ENCODE peak calls at places on chromosomes 5 and 9, in eight cellular contexts. One of them, this sample, is unnamed.

GRCh38 chr5:111243353-111243752 is 19.2 kb downstream of the CAMK4 start:
- DNase-seq in WERI-Rb-1: no peak
- DNase-seq in IMR-90: no peak
- DNase-seq in A673: no peak
- DNase-seq in mammary epithelial cell: no peak
- DNase-seq in MM.1S: no peak
- DNase-seq in fibroblast of lung: no peak
- DNase-seq in left ventricle myocardium inferior: no peak
- DNase-seq in this sample: no peak

GRCh38 chr5:68884893-68885292 is 208.9 kb upstream of the SLC30A5 start:
- DNase-seq in WERI-Rb-1: peak
- DNase-seq in mammary epithelial cell: peak
- DNase-seq in IMR-90: no peak
- DNase-seq in A673: peak
- DNase-seq in left ventricle myocardium inferior: no peak
- DNase-seq in fibroblast of lung: no peak
- DNase-seq in MM.1S: no peak
- DNase-seq in this sample: peak

GRCh38 chr9:115198018-115198417 is 80.1 kb upstream of the TNC start:
- DNase-seq in IMR-90: peak
- DNase-seq in left ventricle myocardium inferior: peak
- DNase-seq in fibroblast of lung: peak
- DNase-seq in mammary epithelial cell: peak
- DNase-seq in MM.1S: no peak
- DNase-seq in A673: peak
- DNase-seq in WERI-Rb-1: peak
- DNase-seq in this sample: no peak

GRCh38 chr9:80707120-80707519 is 982.2 kb downstream of the TLE1 start:
- DNase-seq in left ventricle myocardium inferior: no peak
- DNase-seq in mammary epithelial cell: peak
- DNase-seq in MM.1S: no peak
- DNase-seq in IMR-90: peak
- DNase-seq in WERI-Rb-1: no peak
- DNase-seq in A673: no peak
- DNase-seq in fibroblast of lung: peak
- DNase-seq in this sample: peak

GRCh38 chr5:109347252-109347888 is 62.4 kb downstream of the PJA2 start:
- DNase-seq in WERI-Rb-1: peak
- DNase-seq in MM.1S: no peak
- DNase-seq in A673: peak
- DNase-seq in mammary epithelial cell: no peak
- DNase-seq in IMR-90: no peak
- DNase-seq in fibroblast of lung: no peak
- DNase-seq in left ventricle myocardium inferior: no peak
- DNase-seq in this sample: no peak

GRCh38 chr9:77475641-77476473 is 172.3 kb downstream of the GNA14 start:
- DNase-seq in left ventricle myocardium inferior: no peak
- DNase-seq in WERI-Rb-1: no peak
- DNase-seq in mammary epithelial cell: no peak
- DNase-seq in IMR-90: peak
- DNase-seq in fibroblast of lung: no peak
- DNase-seq in A673: peak
- DNase-seq in MM.1S: peak
- DNase-seq in this sample: no peak

GRCh38 chr9:136323420-136323819 is 3.9 kb upstream of the GPSM1 start:
- DNase-seq in A673: no peak
- DNase-seq in IMR-90: no peak
- DNase-seq in mammary epithelial cell: peak
- DNase-seq in fibroblast of lung: no peak
- DNase-seq in MM.1S: no peak
- DNase-seq in left ventricle myocardium inferior: no peak
- DNase-seq in WERI-Rb-1: no peak
- DNase-seq in this sample: no peak

GRCh38 chr5:155729684-155730059 is 597.3 kb upstream of the SGCD start:
- DNase-seq in WERI-Rb-1: no peak
- DNase-seq in mammary epithelial cell: no peak
- DNase-seq in left ventricle myocardium inferior: peak
- DNase-seq in MM.1S: no peak
- DNase-seq in IMR-90: no peak
- DNase-seq in fibroblast of lung: no peak
- DNase-seq in A673: peak
- DNase-seq in this sample: no peak

GRCh38 chr5:1239514-1240251 is 14.5 kb downstream of the SLC6A18 start:
- DNase-seq in WERI-Rb-1: peak
- DNase-seq in left ventricle myocardium inferior: no peak
- DNase-seq in A673: no peak
- DNase-seq in MM.1S: no peak
- DNase-seq in fibroblast of lung: no peak
- DNase-seq in IMR-90: no peak
- DNase-seq in mammary epithelial cell: no peak
- DNase-seq in this sample: peak

GRCh38 chr9:13378171-13378570 is 98.7 kb upstream of the MPDZ start:
- DNase-seq in MM.1S: no peak
- DNase-seq in A673: no peak
- DNase-seq in mammary epithelial cell: no peak
- DNase-seq in fibroblast of lung: no peak
- DNase-seq in IMR-90: peak
- DNase-seq in left ventricle myocardium inferior: no peak
- DNase-seq in WERI-Rb-1: no peak
- DNase-seq in this sample: no peak

GRCh38 chr9:137619240-137620090 is 660 bp downstream of the EHMT1 start:
- DNase-seq in WERI-Rb-1: no peak
- DNase-seq in A673: peak
- DNase-seq in IMR-90: peak
- DNase-seq in mammary epithelial cell: peak
- DNase-seq in fibroblast of lung: peak
- DNase-seq in MM.1S: peak
- DNase-seq in left ventricle myocardium inferior: peak
- DNase-seq in this sample: peak

GRCh38 chr5:31232273-31232888 is 38.9 kb downstream of the CDH6 start:
- DNase-seq in MM.1S: peak
- DNase-seq in left ventricle myocardium inferior: no peak
- DNase-seq in A673: peak
- DNase-seq in IMR-90: peak
- DNase-seq in fibroblast of lung: peak
- DNase-seq in mammary epithelial cell: peak
- DNase-seq in WERI-Rb-1: peak
- DNase-seq in this sample: peak

GRCh38 chr5:32342656-32343055 is 29.9 kb upstream of the MTMR12 start:
- DNase-seq in WERI-Rb-1: no peak
- DNase-seq in IMR-90: no peak
- DNase-seq in mammary epithelial cell: no peak
- DNase-seq in A673: peak
- DNase-seq in MM.1S: no peak
- DNase-seq in fibroblast of lung: no peak
- DNase-seq in left ventricle myocardium inferior: no peak
- DNase-seq in this sample: no peak

GRCh38 chr9:96567203-96567700 is 52.4 kb downstream of the CDC14B start:
- DNase-seq in MM.1S: no peak
- DNase-seq in left ventricle myocardium inferior: no peak
- DNase-seq in fibroblast of lung: peak
- DNase-seq in mammary epithelial cell: no peak
- DNase-seq in A673: peak
- DNase-seq in IMR-90: no peak
- DNase-seq in WERI-Rb-1: no peak
- DNase-seq in this sample: peak

GRCh38 chr9:70120834-70121510 is 77.3 kb downstream of the MAMDC2 start:
- DNase-seq in MM.1S: no peak
- DNase-seq in left ventricle myocardium inferior: peak
- DNase-seq in A673: no peak
- DNase-seq in fibroblast of lung: peak
- DNase-seq in IMR-90: peak
- DNase-seq in mammary epithelial cell: peak
- DNase-seq in WERI-Rb-1: peak
- DNase-seq in this sample: peak

GRCh38 chr9:33166263-33167083 is 663 bp downstream of the B4GALT1 start:
- DNase-seq in fibroblast of lung: peak
- DNase-seq in A673: peak
- DNase-seq in mammary epithelial cell: no peak
- DNase-seq in IMR-90: no peak
- DNase-seq in left ventricle myocardium inferior: peak
- DNase-seq in MM.1S: peak
- DNase-seq in WERI-Rb-1: peak
- DNase-seq in this sample: no peak

GRCh38 chr5:151682751-151683331 is 3.9 kb downstream of the SPARC start:
- DNase-seq in MM.1S: no peak
- DNase-seq in IMR-90: peak
- DNase-seq in mammary epithelial cell: peak
- DNase-seq in fibroblast of lung: peak
- DNase-seq in left ventricle myocardium inferior: no peak
- DNase-seq in WERI-Rb-1: peak
- DNase-seq in A673: peak
- DNase-seq in this sample: no peak

GRCh38 chr9:126569036-126569435 is 44.7 kb upstream of the LMX1B start:
- DNase-seq in A673: no peak
- DNase-seq in left ventricle myocardium inferior: no peak
- DNase-seq in mammary epithelial cell: peak
- DNase-seq in IMR-90: no peak
- DNase-seq in WERI-Rb-1: no peak
- DNase-seq in MM.1S: no peak
- DNase-seq in fibroblast of lung: no peak
- DNase-seq in this sample: peak

GRCh38 chr5:98163796-98164493 is 609.5 kb upstream of the RGMB start:
- DNase-seq in A673: no peak
- DNase-seq in mammary epithelial cell: no peak
- DNase-seq in left ventricle myocardium inferior: no peak
- DNase-seq in WERI-Rb-1: no peak
- DNase-seq in IMR-90: no peak
- DNase-seq in MM.1S: no peak
- DNase-seq in fibroblast of lung: no peak
- DNase-seq in this sample: no peak

GRCh38 chr9:133429216-133429613 is 7.0 kb downstream of the ADAMTS13 start:
- DNase-seq in WERI-Rb-1: no peak
- DNase-seq in A673: no peak
- DNase-seq in IMR-90: no peak
- DNase-seq in MM.1S: no peak
- DNase-seq in left ventricle myocardium inferior: no peak
- DNase-seq in mammary epithelial cell: no peak
- DNase-seq in fibroblast of lung: no peak
- DNase-seq in this sample: no peak

GRCh38 chr9:133430244-133430643 is 8.1 kb downstream of the ADAMTS13 start:
- DNase-seq in left ventricle myocardium inferior: no peak
- DNase-seq in mammary epithelial cell: no peak
- DNase-seq in WERI-Rb-1: no peak
- DNase-seq in A673: no peak
- DNase-seq in fibroblast of lung: no peak
- DNase-seq in IMR-90: no peak
- DNase-seq in MM.1S: no peak
- DNase-seq in this sample: no peak

GRCh38 chr9:133427658-133428348 is 5.6 kb downstream of the ADAMTS13 start:
- DNase-seq in A673: no peak
- DNase-seq in mammary epithelial cell: no peak
- DNase-seq in left ventricle myocardium inferior: no peak
- DNase-seq in IMR-90: no peak
- DNase-seq in WERI-Rb-1: no peak
- DNase-seq in fibroblast of lung: no peak
- DNase-seq in MM.1S: no peak
- DNase-seq in this sample: no peak

GRCh38 chr9:133428579-133429215 is 6.5 kb downstream of the ADAMTS13 start:
- DNase-seq in fibroblast of lung: no peak
- DNase-seq in MM.1S: no peak
- DNase-seq in left ventricle myocardium inferior: no peak
- DNase-seq in IMR-90: no peak
- DNase-seq in WERI-Rb-1: peak
- DNase-seq in mammary epithelial cell: no peak
- DNase-seq in A673: no peak
- DNase-seq in this sample: peak

GRCh38 chr9:133429641-133430161 is 7.5 kb downstream of the ADAMTS13 start:
- DNase-seq in fibroblast of lung: no peak
- DNase-seq in A673: no peak
- DNase-seq in MM.1S: no peak
- DNase-seq in WERI-Rb-1: peak
- DNase-seq in left ventricle myocardium inferior: no peak
- DNase-seq in mammary epithelial cell: no peak
- DNase-seq in IMR-90: peak
- DNase-seq in this sample: peak
- TF ChIP-seq CTCF in fibroblast of lung: no peak
- TF ChIP-seq CTCF in A673: peak
- TF ChIP-seq CTCF in MM.1S: no peak
- TF ChIP-seq CTCF in WERI-Rb-1: peak
- TF ChIP-seq CTCF in left ventricle myocardium inferior: peak
- TF ChIP-seq CTCF in mammary epithelial cell: no peak
- TF ChIP-seq CTCF in IMR-90: peak
- TF ChIP-seq CTCF in this sample: peak

GRCh38 chr9:99369327-99369722 is 147.2 kb downstream of the SEC61B start:
- DNase-seq in mammary epithelial cell: no peak
- DNase-seq in fibroblast of lung: no peak
- DNase-seq in MM.1S: no peak
- DNase-seq in left ventricle myocardium inferior: no peak
- DNase-seq in IMR-90: no peak
- DNase-seq in WERI-Rb-1: no peak
- DNase-seq in A673: no peak
- DNase-seq in this sample: no peak
- H3K27ac ChIP-seq in mammary epithelial cell: no peak
- H3K27ac ChIP-seq in fibroblast of lung: no peak
- H3K27ac ChIP-seq in MM.1S: no peak
- H3K27ac ChIP-seq in left ventricle myocardium inferior: peak
- H3K27ac ChIP-seq in IMR-90: no peak
- H3K27ac ChIP-seq in WERI-Rb-1: no peak
- H3K27ac ChIP-seq in A673: no peak
- H3K27ac ChIP-seq in this sample: no peak

GRCh38 chr5:145236966-145237365 is 598.2 kb downstream of the PRELID2 start:
- DNase-seq in MM.1S: no peak
- DNase-seq in mammary epithelial cell: no peak
- DNase-seq in WERI-Rb-1: no peak
- DNase-seq in left ventricle myocardium inferior: no peak
- DNase-seq in IMR-90: peak
- DNase-seq in A673: no peak
- DNase-seq in fibroblast of lung: no peak
- DNase-seq in this sample: no peak

GRCh38 chr5:145243016-145243415 is 592.1 kb downstream of the PRELID2 start:
- DNase-seq in fibroblast of lung: no peak
- DNase-seq in IMR-90: no peak
- DNase-seq in left ventricle myocardium inferior: no peak
- DNase-seq in A673: peak
- DNase-seq in WERI-Rb-1: no peak
- DNase-seq in mammary epithelial cell: no peak
- DNase-seq in MM.1S: no peak
- DNase-seq in this sample: no peak

GRCh38 chr5:145236127-145236526 is 599.0 kb downstream of the PRELID2 start:
- DNase-seq in left ventricle myocardium inferior: no peak
- DNase-seq in WERI-Rb-1: no peak
- DNase-seq in IMR-90: peak
- DNase-seq in fibroblast of lung: no peak
- DNase-seq in A673: peak
- DNase-seq in MM.1S: no peak
- DNase-seq in mammary epithelial cell: no peak
- DNase-seq in this sample: no peak

GRCh38 chr5:145233461-145233860 is 601.7 kb downstream of the PRELID2 start:
- DNase-seq in fibroblast of lung: no peak
- DNase-seq in IMR-90: no peak
- DNase-seq in MM.1S: peak
- DNase-seq in mammary epithelial cell: no peak
- DNase-seq in WERI-Rb-1: no peak
- DNase-seq in A673: no peak
- DNase-seq in left ventricle myocardium inferior: no peak
- DNase-seq in this sample: no peak

GRCh38 chr5:145237843-145238242 is 597.3 kb downstream of the PRELID2 start:
- DNase-seq in WERI-Rb-1: peak
- DNase-seq in mammary epithelial cell: peak
- DNase-seq in left ventricle myocardium inferior: no peak
- DNase-seq in A673: peak
- DNase-seq in IMR-90: peak
- DNase-seq in fibroblast of lung: peak
- DNase-seq in MM.1S: peak
- DNase-seq in this sample: peak
- TF ChIP-seq CTCF in WERI-Rb-1: peak
- TF ChIP-seq CTCF in mammary epithelial cell: peak
- TF ChIP-seq CTCF in left ventricle myocardium inferior: peak
- TF ChIP-seq CTCF in A673: peak
- TF ChIP-seq CTCF in IMR-90: peak
- TF ChIP-seq CTCF in fibroblast of lung: peak
- TF ChIP-seq CTCF in MM.1S: peak
- TF ChIP-seq CTCF in this sample: peak

GRCh38 chr5:135185461-135186075 is 151.5 kb upstream of the PITX1 start:
- DNase-seq in fibroblast of lung: peak
- DNase-seq in WERI-Rb-1: no peak
- DNase-seq in mammary epithelial cell: peak
- DNase-seq in IMR-90: peak
- DNase-seq in left ventricle myocardium inferior: no peak
- DNase-seq in A673: no peak
- DNase-seq in MM.1S: no peak
- DNase-seq in this sample: no peak
- H3K27ac ChIP-seq in fibroblast of lung: no peak
- H3K27ac ChIP-seq in WERI-Rb-1: no peak
- H3K27ac ChIP-seq in mammary epithelial cell: no peak
- H3K27ac ChIP-seq in IMR-90: no peak
- H3K27ac ChIP-seq in left ventricle myocardium inferior: no peak
- H3K27ac ChIP-seq in A673: no peak
- H3K27ac ChIP-seq in MM.1S: no peak
- H3K27ac ChIP-seq in this sample: peak